ENCODE peak calls at places on chromosome 7, in seven cellular contexts. One of them, this sample, is unnamed.
A peak's percentile ranks its signal among the peaks of the same experiment; 100 is the strongest.

GRCh38 chr7:18361756-18362155 is 133.8 kb upstream of the HDAC9 start:
- DNase-seq in progenitor cell of endocrine pancreas: no peak
- DNase-seq in ACHN: peak; percentile 56
- DNase-seq in astrocyte: peak; percentile 29
- DNase-seq in head of caudate nucleus: no peak
- DNase-seq in NCI-H2081 treated with DMSO at 0.1 percent for 48 hours: no peak
- DNase-seq in esophagus muscularis mucosa: no peak
- DNase-seq in this sample: peak; percentile 10

GRCh38 chr7:5525271-5526189 is 101.9 kb upstream of the TNRC18 start:
- DNase-seq in progenitor cell of endocrine pancreas: no peak
- DNase-seq in ACHN: peak; percentile 68
- DNase-seq in astrocyte: no peak
- DNase-seq in head of caudate nucleus: no peak
- DNase-seq in NCI-H2081 treated with DMSO at 0.1 percent for 48 hours: no peak
- DNase-seq in esophagus muscularis mucosa: no peak
- DNase-seq in this sample: peak; percentile 72

GRCh38 chr7:32171248-32171647 is 101.0 kb upstream of the PDE1C start:
- DNase-seq in progenitor cell of endocrine pancreas: no peak
- DNase-seq in ACHN: no peak
- DNase-seq in astrocyte: no peak
- DNase-seq in head of caudate nucleus: no peak
- DNase-seq in NCI-H2081 treated with DMSO at 0.1 percent for 48 hours: no peak
- DNase-seq in esophagus muscularis mucosa: no peak
- DNase-seq in this sample: no peak

GRCh38 chr7:99828818-99829217 is 1.0 kb downstream of the CYP3A43 start:
- DNase-seq in progenitor cell of endocrine pancreas: no peak
- DNase-seq in ACHN: no peak
- DNase-seq in astrocyte: no peak
- DNase-seq in head of caudate nucleus: no peak
- DNase-seq in NCI-H2081 treated with DMSO at 0.1 percent for 48 hours: no peak
- DNase-seq in esophagus muscularis mucosa: no peak
- DNase-seq in this sample: no peak

GRCh38 chr7:137462847-137463246 is 119.3 kb upstream of the PTN start:
- DNase-seq in progenitor cell of endocrine pancreas: no peak
- DNase-seq in ACHN: no peak
- DNase-seq in astrocyte: no peak
- DNase-seq in head of caudate nucleus: no peak
- DNase-seq in NCI-H2081 treated with DMSO at 0.1 percent for 48 hours: no peak
- DNase-seq in esophagus muscularis mucosa: no peak
- DNase-seq in this sample: no peak

GRCh38 chr7:37218956-37219355 is 229.7 kb downstream of the ELMO1 start:
- DNase-seq in progenitor cell of endocrine pancreas: no peak
- DNase-seq in ACHN: no peak
- DNase-seq in astrocyte: no peak
- DNase-seq in head of caudate nucleus: no peak
- DNase-seq in NCI-H2081 treated with DMSO at 0.1 percent for 48 hours: no peak
- DNase-seq in esophagus muscularis mucosa: no peak
- DNase-seq in this sample: no peak

GRCh38 chr7:140640727-140641531 is at the start of gene DENND2A:
- DNase-seq in progenitor cell of endocrine pancreas: peak; percentile 76
- DNase-seq in ACHN: peak; percentile 51
- DNase-seq in astrocyte: peak; percentile 44
- DNase-seq in head of caudate nucleus: peak; percentile 83
- DNase-seq in NCI-H2081 treated with DMSO at 0.1 percent for 48 hours: no peak
- DNase-seq in esophagus muscularis mucosa: no peak
- DNase-seq in this sample: no peak

GRCh38 chr7:126750207-126750911 is 502.4 kb downstream of the GRM8 start:
- DNase-seq in progenitor cell of endocrine pancreas: no peak
- DNase-seq in ACHN: no peak
- DNase-seq in astrocyte: no peak
- DNase-seq in head of caudate nucleus: no peak
- DNase-seq in NCI-H2081 treated with DMSO at 0.1 percent for 48 hours: no peak
- DNase-seq in esophagus muscularis mucosa: no peak
- DNase-seq in this sample: no peak

GRCh38 chr7:129780257-129781127 is 169.0 kb downstream of the NRF1 start:
- DNase-seq in progenitor cell of endocrine pancreas: peak; percentile 56
- DNase-seq in ACHN: peak; percentile 96
- DNase-seq in astrocyte: no peak
- DNase-seq in head of caudate nucleus: no peak
- DNase-seq in NCI-H2081 treated with DMSO at 0.1 percent for 48 hours: peak; percentile 64
- DNase-seq in esophagus muscularis mucosa: no peak
- DNase-seq in this sample: no peak

GRCh38 chr7:48664241-48664640 is 260.1 kb upstream of the CDC14C start:
- DNase-seq in progenitor cell of endocrine pancreas: no peak
- DNase-seq in ACHN: no peak
- DNase-seq in astrocyte: no peak
- DNase-seq in head of caudate nucleus: no peak
- DNase-seq in NCI-H2081 treated with DMSO at 0.1 percent for 48 hours: no peak
- DNase-seq in esophagus muscularis mucosa: no peak
- DNase-seq in this sample: no peak

GRCh38 chr7:138981332-138982203 is at the start of gene KIAA1549:
- DNase-seq in progenitor cell of endocrine pancreas: peak; percentile 68
- DNase-seq in ACHN: peak; percentile 87
- DNase-seq in astrocyte: peak; percentile 39
- DNase-seq in head of caudate nucleus: peak; percentile 49
- DNase-seq in NCI-H2081 treated with DMSO at 0.1 percent for 48 hours: no peak
- DNase-seq in esophagus muscularis mucosa: no peak
- DNase-seq in this sample: peak; percentile 55

GRCh38 chr7:92831716-92832622 is 4.4 kb downstream of the CDK6 start:
- DNase-seq in progenitor cell of endocrine pancreas: no peak
- DNase-seq in ACHN: peak; percentile 76
- DNase-seq in astrocyte: peak; percentile 94
- DNase-seq in head of caudate nucleus: no peak
- DNase-seq in NCI-H2081 treated with DMSO at 0.1 percent for 48 hours: no peak
- DNase-seq in esophagus muscularis mucosa: no peak
- DNase-seq in this sample: peak; percentile 90

GRCh38 chr7:55309040-55309991 is 55.8 kb upstream of the LANCL2 start:
- DNase-seq in progenitor cell of endocrine pancreas: no peak
- DNase-seq in ACHN: no peak
- DNase-seq in astrocyte: peak; percentile 2
- DNase-seq in head of caudate nucleus: no peak
- DNase-seq in NCI-H2081 treated with DMSO at 0.1 percent for 48 hours: no peak
- DNase-seq in esophagus muscularis mucosa: no peak
- DNase-seq in this sample: peak; percentile 8

GRCh38 chr7:8035647-8036518 is 67.3 kb downstream of the GLCCI1 start:
- DNase-seq in progenitor cell of endocrine pancreas: no peak
- DNase-seq in ACHN: peak; percentile 65
- DNase-seq in astrocyte: peak; percentile 10
- DNase-seq in head of caudate nucleus: no peak
- DNase-seq in NCI-H2081 treated with DMSO at 0.1 percent for 48 hours: no peak
- DNase-seq in esophagus muscularis mucosa: no peak
- DNase-seq in this sample: peak; percentile 67

GRCh38 chr7:13262929-13263530 is 575.6 kb downstream of the ARL4A start:
- DNase-seq in progenitor cell of endocrine pancreas: no peak
- DNase-seq in ACHN: peak; percentile 73
- DNase-seq in astrocyte: peak; percentile 24
- DNase-seq in head of caudate nucleus: no peak
- DNase-seq in NCI-H2081 treated with DMSO at 0.1 percent for 48 hours: no peak
- DNase-seq in esophagus muscularis mucosa: no peak
- DNase-seq in this sample: peak; percentile 47

GRCh38 chr7:24304494-24305095 is 20.6 kb downstream of the NPY start:
- DNase-seq in progenitor cell of endocrine pancreas: no peak
- DNase-seq in ACHN: no peak
- DNase-seq in astrocyte: no peak
- DNase-seq in head of caudate nucleus: no peak
- DNase-seq in NCI-H2081 treated with DMSO at 0.1 percent for 48 hours: no peak
- DNase-seq in esophagus muscularis mucosa: no peak
- DNase-seq in this sample: no peak

GRCh38 chr7:105913947-105914346 is 37.5 kb upstream of the ATXN7L1 start:
- DNase-seq in progenitor cell of endocrine pancreas: no peak
- DNase-seq in ACHN: no peak
- DNase-seq in astrocyte: no peak
- DNase-seq in head of caudate nucleus: no peak
- DNase-seq in NCI-H2081 treated with DMSO at 0.1 percent for 48 hours: no peak
- DNase-seq in esophagus muscularis mucosa: no peak
- DNase-seq in this sample: no peak

GRCh38 chr7:158025651-158026600 is 561.7 kb downstream of the PTPRN2 start:
- DNase-seq in progenitor cell of endocrine pancreas: no peak
- DNase-seq in ACHN: no peak
- DNase-seq in astrocyte: no peak
- DNase-seq in head of caudate nucleus: no peak
- DNase-seq in NCI-H2081 treated with DMSO at 0.1 percent for 48 hours: no peak
- DNase-seq in esophagus muscularis mucosa: no peak
- DNase-seq in this sample: no peak

GRCh38 chr7:34928052-34928451 is 109.2 kb downstream of the DPY19L1 start:
- DNase-seq in progenitor cell of endocrine pancreas: peak; percentile 67
- DNase-seq in ACHN: peak; percentile 64
- DNase-seq in astrocyte: no peak
- DNase-seq in head of caudate nucleus: peak; percentile 74
- DNase-seq in NCI-H2081 treated with DMSO at 0.1 percent for 48 hours: no peak
- DNase-seq in esophagus muscularis mucosa: no peak
- DNase-seq in this sample: peak; percentile 31

GRCh38 chr7:101442426-101443070 is 79.9 kb downstream of the COL26A1 start:
- DNase-seq in progenitor cell of endocrine pancreas: no peak
- DNase-seq in ACHN: peak; percentile 38
- DNase-seq in astrocyte: peak; percentile 6
- DNase-seq in head of caudate nucleus: no peak
- DNase-seq in NCI-H2081 treated with DMSO at 0.1 percent for 48 hours: no peak
- DNase-seq in esophagus muscularis mucosa: no peak
- DNase-seq in this sample: peak; percentile 13

GRCh38 chr7:47887016-47887640 is 61.1 kb downstream of the PKD1L1 start:
- DNase-seq in progenitor cell of endocrine pancreas: no peak
- DNase-seq in ACHN: no peak
- DNase-seq in astrocyte: no peak
- DNase-seq in head of caudate nucleus: no peak
- DNase-seq in NCI-H2081 treated with DMSO at 0.1 percent for 48 hours: no peak
- DNase-seq in esophagus muscularis mucosa: peak; percentile 90
- DNase-seq in this sample: no peak

GRCh38 chr7:84302949-84303348 is 108.4 kb upstream of the SEMA3A start:
- DNase-seq in progenitor cell of endocrine pancreas: no peak
- DNase-seq in ACHN: no peak
- DNase-seq in astrocyte: peak; percentile 35
- DNase-seq in head of caudate nucleus: no peak
- DNase-seq in NCI-H2081 treated with DMSO at 0.1 percent for 48 hours: no peak
- DNase-seq in esophagus muscularis mucosa: no peak
- DNase-seq in this sample: no peak

GRCh38 chr7:155422151-155422550 is 35.8 kb upstream of the EN2 start:
- DNase-seq in progenitor cell of endocrine pancreas: no peak
- DNase-seq in ACHN: no peak
- DNase-seq in astrocyte: no peak
- DNase-seq in head of caudate nucleus: no peak
- DNase-seq in NCI-H2081 treated with DMSO at 0.1 percent for 48 hours: no peak
- DNase-seq in esophagus muscularis mucosa: no peak
- DNase-seq in this sample: no peak

GRCh38 chr7:65960351-65961074 is 21.5 kb downstream of the GUSB start:
- DNase-seq in progenitor cell of endocrine pancreas: no peak
- DNase-seq in ACHN: no peak
- DNase-seq in astrocyte: no peak
- DNase-seq in head of caudate nucleus: no peak
- DNase-seq in NCI-H2081 treated with DMSO at 0.1 percent for 48 hours: no peak
- DNase-seq in esophagus muscularis mucosa: no peak
- DNase-seq in this sample: no peak

GRCh38 chr7:88402529-88402928 is 95.8 kb upstream of the STEAP4 start:
- DNase-seq in progenitor cell of endocrine pancreas: no peak
- DNase-seq in ACHN: no peak
- DNase-seq in astrocyte: no peak
- DNase-seq in head of caudate nucleus: no peak
- DNase-seq in NCI-H2081 treated with DMSO at 0.1 percent for 48 hours: no peak
- DNase-seq in esophagus muscularis mucosa: no peak
- DNase-seq in this sample: no peak

GRCh38 chr7:44793919-44794715 is 2.4 kb upstream of the PPIA start:
- DNase-seq in progenitor cell of endocrine pancreas: no peak
- DNase-seq in ACHN: no peak
- DNase-seq in astrocyte: peak; percentile 29
- DNase-seq in head of caudate nucleus: no peak
- DNase-seq in NCI-H2081 treated with DMSO at 0.1 percent for 48 hours: no peak
- DNase-seq in esophagus muscularis mucosa: no peak
- DNase-seq in this sample: peak; percentile 45

GRCh38 chr7:74344128-74344496 is 54.9 kb downstream of the CLIP2 start:
- DNase-seq in progenitor cell of endocrine pancreas: no peak
- DNase-seq in ACHN: peak; percentile 78
- DNase-seq in astrocyte: peak; percentile 53
- DNase-seq in head of caudate nucleus: no peak
- DNase-seq in NCI-H2081 treated with DMSO at 0.1 percent for 48 hours: no peak
- DNase-seq in esophagus muscularis mucosa: no peak
- DNase-seq in this sample: peak; percentile 46

GRCh38 chr7:20444041-20444440 is 113.3 kb downstream of the ITGB8 start:
- DNase-seq in progenitor cell of endocrine pancreas: no peak
- DNase-seq in ACHN: no peak
- DNase-seq in astrocyte: peak; percentile 84
- DNase-seq in head of caudate nucleus: no peak
- DNase-seq in NCI-H2081 treated with DMSO at 0.1 percent for 48 hours: no peak
- DNase-seq in esophagus muscularis mucosa: no peak
- DNase-seq in this sample: no peak

GRCh38 chr7:77822269-77822668 is 23.7 kb downstream of the PHTF2 start:
- DNase-seq in progenitor cell of endocrine pancreas: no peak
- DNase-seq in ACHN: no peak
- DNase-seq in astrocyte: no peak
- DNase-seq in head of caudate nucleus: no peak
- DNase-seq in NCI-H2081 treated with DMSO at 0.1 percent for 48 hours: no peak
- DNase-seq in esophagus muscularis mucosa: no peak
- DNase-seq in this sample: no peak

GRCh38 chr7:129670636-129671035 is 59.1 kb downstream of the NRF1 start:
- DNase-seq in progenitor cell of endocrine pancreas: no peak
- DNase-seq in ACHN: no peak
- DNase-seq in astrocyte: peak; percentile 20
- DNase-seq in head of caudate nucleus: no peak
- DNase-seq in NCI-H2081 treated with DMSO at 0.1 percent for 48 hours: no peak
- DNase-seq in esophagus muscularis mucosa: no peak
- DNase-seq in this sample: peak; percentile 46

GRCh38 chr7:31094271-31094670 is 42.2 kb downstream of the ADCYAP1R1 start:
- DNase-seq in progenitor cell of endocrine pancreas: no peak
- DNase-seq in ACHN: no peak
- DNase-seq in astrocyte: no peak
- DNase-seq in head of caudate nucleus: no peak
- DNase-seq in NCI-H2081 treated with DMSO at 0.1 percent for 48 hours: no peak
- DNase-seq in esophagus muscularis mucosa: no peak
- DNase-seq in this sample: no peak